ENCODE peak calls at places on chromosomes 11 and 22, in seven cellular contexts. One of them, this sample, is unnamed.

GRCh38 chr22:34004058-34004457 is 83.8 kb upstream of the LARGE1 start:
- DNase-seq in tibial nerve: no peak
- DNase-seq in heart left ventricle: no peak
- DNase-seq in ovary: no peak
- DNase-seq in adrenal gland: no peak
- DNase-seq in IMR-90: no peak
- DNase-seq in body of pancreas: no peak
- DNase-seq in this sample: no peak

GRCh38 chr22:27720860-27721259 is 80.7 kb downstream of the MN1 start:
- DNase-seq in tibial nerve: no peak
- DNase-seq in heart left ventricle: no peak
- DNase-seq in IMR-90: no peak
- DNase-seq in ovary: no peak
- DNase-seq in adrenal gland: no peak
- DNase-seq in body of pancreas: no peak
- DNase-seq in this sample: no peak

GRCh38 chr22:26362471-26362870 is 66.6 kb upstream of the ASPHD2 start:
- DNase-seq in heart left ventricle: no peak
- DNase-seq in body of pancreas: no peak
- DNase-seq in ovary: no peak
- DNase-seq in IMR-90: peak
- DNase-seq in adrenal gland: no peak
- DNase-seq in tibial nerve: no peak
- DNase-seq in this sample: no peak

GRCh38 chr11:70351646-70352045 is 46.7 kb upstream of the CTTN start:
- DNase-seq in tibial nerve: no peak
- DNase-seq in heart left ventricle: no peak
- DNase-seq in IMR-90: no peak
- DNase-seq in ovary: no peak
- DNase-seq in adrenal gland: peak
- DNase-seq in body of pancreas: no peak
- DNase-seq in this sample: peak

GRCh38 chr11:45405916-45406670 is 120.0 kb upstream of the SYT13 start:
- DNase-seq in adrenal gland: no peak
- DNase-seq in tibial nerve: no peak
- DNase-seq in IMR-90: peak
- DNase-seq in heart left ventricle: no peak
- DNase-seq in body of pancreas: no peak
- DNase-seq in ovary: no peak
- DNase-seq in this sample: peak

GRCh38 chr11:73151371-73151870 is 9.3 kb upstream of the FCHSD2 start:
- DNase-seq in tibial nerve: no peak
- DNase-seq in ovary: no peak
- DNase-seq in heart left ventricle: no peak
- DNase-seq in adrenal gland: no peak
- DNase-seq in body of pancreas: no peak
- DNase-seq in IMR-90: no peak
- DNase-seq in this sample: peak

GRCh38 chr11:10455637-10456487 is 798 bp downstream of the AMPD3 start:
- DNase-seq in ovary: peak
- DNase-seq in adrenal gland: peak
- DNase-seq in heart left ventricle: peak
- DNase-seq in IMR-90: peak
- DNase-seq in tibial nerve: no peak
- DNase-seq in body of pancreas: no peak
- DNase-seq in this sample: peak

GRCh38 chr11:114279778-114280532 is 16.2 kb upstream of the NNMT start:
- DNase-seq in ovary: no peak
- DNase-seq in IMR-90: peak
- DNase-seq in adrenal gland: no peak
- DNase-seq in heart left ventricle: no peak
- DNase-seq in body of pancreas: no peak
- DNase-seq in tibial nerve: no peak
- DNase-seq in this sample: no peak

GRCh38 chr11:56048480-56048879 is 21.0 kb downstream of the OR5AS1 start:
- DNase-seq in adrenal gland: no peak
- DNase-seq in ovary: no peak
- DNase-seq in body of pancreas: no peak
- DNase-seq in IMR-90: no peak
- DNase-seq in heart left ventricle: no peak
- DNase-seq in tibial nerve: no peak
- DNase-seq in this sample: no peak

GRCh38 chr11:103624708-103625623 is 411.5 kb upstream of the DDI1 start:
- DNase-seq in tibial nerve: no peak
- DNase-seq in heart left ventricle: no peak
- DNase-seq in ovary: no peak
- DNase-seq in adrenal gland: no peak
- DNase-seq in body of pancreas: no peak
- DNase-seq in IMR-90: peak
- DNase-seq in this sample: no peak

GRCh38 chr22:19766235-19766505 is 5.6 kb downstream of the TBX1 start:
- DNase-seq in ovary: no peak
- DNase-seq in body of pancreas: no peak
- DNase-seq in tibial nerve: no peak
- DNase-seq in heart left ventricle: no peak
- DNase-seq in adrenal gland: no peak
- DNase-seq in IMR-90: no peak
- DNase-seq in this sample: no peak

GRCh38 chr22:43007519-43008102 is 7.3 kb downstream of the PACSIN2 start:
- DNase-seq in heart left ventricle: no peak
- DNase-seq in IMR-90: peak
- DNase-seq in body of pancreas: peak
- DNase-seq in adrenal gland: peak
- DNase-seq in ovary: no peak
- DNase-seq in tibial nerve: no peak
- DNase-seq in this sample: no peak

GRCh38 chr11:94088906-94089305 is 39.7 kb upstream of the PANX1 start:
- DNase-seq in tibial nerve: no peak
- DNase-seq in body of pancreas: no peak
- DNase-seq in adrenal gland: no peak
- DNase-seq in ovary: no peak
- DNase-seq in IMR-90: no peak
- DNase-seq in heart left ventricle: no peak
- DNase-seq in this sample: no peak

GRCh38 chr11:10080134-10080533 is 213.9 kb downstream of the SBF2 start:
- DNase-seq in IMR-90: no peak
- DNase-seq in tibial nerve: no peak
- DNase-seq in body of pancreas: no peak
- DNase-seq in heart left ventricle: no peak
- DNase-seq in adrenal gland: no peak
- DNase-seq in ovary: no peak
- DNase-seq in this sample: no peak

GRCh38 chr11:96063053-96063452 is 139.1 kb upstream of the MTMR2 start:
- DNase-seq in IMR-90: no peak
- DNase-seq in body of pancreas: no peak
- DNase-seq in heart left ventricle: no peak
- DNase-seq in tibial nerve: no peak
- DNase-seq in ovary: no peak
- DNase-seq in adrenal gland: no peak
- DNase-seq in this sample: no peak

GRCh38 chr11:123247813-123248379 is 52.8 kb upstream of the CLMP start:
- DNase-seq in heart left ventricle: no peak
- DNase-seq in ovary: no peak
- DNase-seq in tibial nerve: no peak
- DNase-seq in IMR-90: no peak
- DNase-seq in body of pancreas: no peak
- DNase-seq in adrenal gland: no peak
- DNase-seq in this sample: no peak

GRCh38 chr22:37739000-37739399 is 42.2 kb downstream of the TRIOBP start:
- DNase-seq in IMR-90: peak
- DNase-seq in heart left ventricle: peak
- DNase-seq in tibial nerve: peak
- DNase-seq in adrenal gland: no peak
- DNase-seq in ovary: peak
- DNase-seq in body of pancreas: no peak
- DNase-seq in this sample: no peak

GRCh38 chr11:72641900-72642814 is 32.1 kb downstream of the PDE2A start:
- DNase-seq in body of pancreas: peak
- DNase-seq in IMR-90: no peak
- DNase-seq in ovary: peak
- DNase-seq in tibial nerve: no peak
- DNase-seq in heart left ventricle: peak
- DNase-seq in adrenal gland: no peak
- DNase-seq in this sample: peak

GRCh38 chr11:86152006-86152862 is 83.3 kb upstream of the PICALM start:
- DNase-seq in ovary: no peak
- DNase-seq in body of pancreas: no peak
- DNase-seq in IMR-90: peak
- DNase-seq in heart left ventricle: no peak
- DNase-seq in tibial nerve: no peak
- DNase-seq in adrenal gland: no peak
- DNase-seq in this sample: no peak

GRCh38 chr11:13277719-13278619 is at the start of gene BMAL1:
- DNase-seq in ovary: peak
- DNase-seq in adrenal gland: peak
- DNase-seq in heart left ventricle: peak
- DNase-seq in tibial nerve: peak
- DNase-seq in body of pancreas: no peak
- DNase-seq in IMR-90: no peak
- DNase-seq in this sample: peak

GRCh38 chr22:44964722-44965078 is 45.1 kb downstream of the PHF21B start:
- DNase-seq in tibial nerve: no peak
- DNase-seq in ovary: no peak
- DNase-seq in body of pancreas: no peak
- DNase-seq in adrenal gland: no peak
- DNase-seq in IMR-90: no peak
- DNase-seq in heart left ventricle: no peak
- DNase-seq in this sample: no peak

GRCh38 chr11:27201454-27202302 is 161.1 kb downstream of the BBOX1 start:
- DNase-seq in adrenal gland: peak
- DNase-seq in IMR-90: peak
- DNase-seq in body of pancreas: peak
- DNase-seq in ovary: peak
- DNase-seq in tibial nerve: peak
- DNase-seq in heart left ventricle: peak
- DNase-seq in this sample: peak

GRCh38 chr11:102364991-102365390 is 18.0 kb downstream of the BIRC2 start:
- DNase-seq in tibial nerve: no peak
- DNase-seq in body of pancreas: no peak
- DNase-seq in ovary: no peak
- DNase-seq in heart left ventricle: no peak
- DNase-seq in adrenal gland: no peak
- DNase-seq in IMR-90: no peak
- DNase-seq in this sample: no peak

GRCh38 chr11:113114452-113115027 is 153.3 kb downstream of the NCAM1 start:
- DNase-seq in adrenal gland: peak
- DNase-seq in ovary: peak
- DNase-seq in body of pancreas: peak
- DNase-seq in IMR-90: peak
- DNase-seq in heart left ventricle: peak
- DNase-seq in tibial nerve: no peak
- DNase-seq in this sample: no peak

GRCh38 chr22:37904572-37905533 is 1.2 kb upstream of the MICALL1 start:
- DNase-seq in ovary: peak
- DNase-seq in tibial nerve: no peak
- DNase-seq in IMR-90: peak
- DNase-seq in body of pancreas: no peak
- DNase-seq in adrenal gland: peak
- DNase-seq in heart left ventricle: peak
- DNase-seq in this sample: peak

GRCh38 chr11:15485432-15485831 is 370.7 kb downstream of the INSC start:
- DNase-seq in heart left ventricle: no peak
- DNase-seq in tibial nerve: no peak
- DNase-seq in adrenal gland: no peak
- DNase-seq in ovary: no peak
- DNase-seq in body of pancreas: no peak
- DNase-seq in IMR-90: no peak
- DNase-seq in this sample: no peak
- TF ChIP-seq POLR2A in heart left ventricle: no peak
- TF ChIP-seq POLR2A in tibial nerve: no peak
- TF ChIP-seq POLR2A in adrenal gland: no peak
- TF ChIP-seq POLR2A in ovary: no peak
- TF ChIP-seq POLR2A in body of pancreas: no peak
- TF ChIP-seq POLR2A in IMR-90: no peak
- TF ChIP-seq POLR2A in this sample: no peak

GRCh38 chr11:121421149-121421906 is 30.8 kb upstream of the SORL1 start:
- DNase-seq in heart left ventricle: no peak
- DNase-seq in ovary: no peak
- DNase-seq in adrenal gland: no peak
- DNase-seq in body of pancreas: no peak
- DNase-seq in tibial nerve: no peak
- DNase-seq in IMR-90: no peak
- DNase-seq in this sample: no peak
- H3K4me3 ChIP-seq in heart left ventricle: no peak
- H3K4me3 ChIP-seq in ovary: no peak
- H3K4me3 ChIP-seq in adrenal gland: no peak
- H3K4me3 ChIP-seq in body of pancreas: no peak
- H3K4me3 ChIP-seq in tibial nerve: no peak
- H3K4me3 ChIP-seq in IMR-90: no peak
- H3K4me3 ChIP-seq in this sample: no peak

DNA sequence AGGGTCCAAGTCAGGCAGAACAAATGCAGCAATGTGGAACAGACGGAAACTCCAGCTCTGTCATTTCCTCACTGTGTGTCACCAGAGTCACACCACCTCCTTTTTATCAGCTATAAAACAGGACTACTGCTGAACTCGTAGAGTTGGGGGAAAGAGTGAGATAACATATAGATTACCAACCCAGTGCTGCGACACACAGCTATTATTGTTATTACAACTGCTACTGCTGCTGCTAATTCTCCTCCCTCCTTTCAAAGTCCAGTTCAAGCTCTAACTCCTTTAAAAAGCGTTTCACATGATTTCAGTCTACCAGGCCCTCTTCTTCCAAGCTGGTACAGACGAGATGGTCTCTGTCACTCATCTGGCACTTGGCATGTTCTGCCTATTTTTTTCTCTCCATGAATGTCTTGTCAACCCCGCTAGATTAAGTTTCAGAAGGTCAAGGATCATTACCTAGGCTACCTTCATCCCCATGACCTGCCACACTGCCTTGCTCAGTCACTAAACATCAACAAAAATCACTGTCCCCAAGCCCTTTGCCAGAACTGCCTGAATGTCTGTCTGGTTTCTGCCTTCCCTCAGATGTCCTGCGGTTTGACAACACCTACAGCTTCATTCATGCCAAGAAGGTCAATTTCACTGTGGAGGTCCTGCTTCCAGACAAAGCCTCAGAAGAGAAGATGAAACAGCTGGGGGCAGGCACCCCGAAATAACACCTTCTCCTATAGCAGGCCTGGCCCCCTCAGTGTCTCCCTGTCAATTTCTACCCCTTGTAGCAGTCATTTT is 3.7 kb upstream of the MTFP1 start:
- DNase-seq in body of pancreas: no peak
- DNase-seq in IMR-90: no peak
- DNase-seq in adrenal gland: no peak
- DNase-seq in heart left ventricle: no peak
- DNase-seq in tibial nerve: no peak
- DNase-seq in ovary: no peak
- DNase-seq in this sample: no peak
- TF ChIP-seq CTCF in body of pancreas: no peak
- TF ChIP-seq CTCF in IMR-90: no peak
- TF ChIP-seq CTCF in adrenal gland: no peak
- TF ChIP-seq CTCF in heart left ventricle: no peak
- TF ChIP-seq CTCF in tibial nerve: no peak
- TF ChIP-seq CTCF in ovary: no peak
- TF ChIP-seq CTCF in this sample: no peak

DNA sequence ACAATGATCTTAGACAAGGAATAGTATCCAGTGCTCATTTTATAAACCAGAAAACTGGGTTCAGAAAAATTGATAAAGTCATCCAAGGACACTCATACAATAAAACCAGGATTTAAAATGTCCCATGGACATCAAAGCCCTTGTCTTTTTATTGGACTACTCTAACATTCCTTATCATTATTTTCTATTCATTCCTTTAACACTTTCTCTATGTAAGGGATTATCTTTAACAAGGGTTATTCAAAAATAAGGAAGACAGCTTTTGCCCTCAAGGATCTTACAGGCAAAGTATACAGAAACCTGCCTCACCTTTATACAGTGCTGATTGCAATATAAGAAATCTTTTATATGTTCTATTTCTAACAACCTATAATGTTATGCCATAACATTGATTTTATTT is 790.8 kb downstream of the DLG2 start:
- DNase-seq in ovary: no peak
- DNase-seq in adrenal gland: no peak
- DNase-seq in body of pancreas: no peak
- DNase-seq in heart left ventricle: no peak
- DNase-seq in tibial nerve: no peak
- DNase-seq in IMR-90: no peak
- DNase-seq in this sample: no peak
- TF ChIP-seq POLR2A in ovary: no peak
- TF ChIP-seq POLR2A in adrenal gland: no peak
- TF ChIP-seq POLR2A in body of pancreas: no peak
- TF ChIP-seq POLR2A in heart left ventricle: no peak
- TF ChIP-seq POLR2A in tibial nerve: no peak
- TF ChIP-seq POLR2A in IMR-90: no peak
- TF ChIP-seq POLR2A in this sample: no peak